ENCODE peak calls at places on chromosome 12, in five cellular contexts. F is astrocyte, R is fibroblast of the aortic adventitia, C is thoracic aorta, E is OCI-LY7. V is an unnamed sample.

GRCh38 chr12:94458882-94459772 is 540 bp downstream of the CEP83 start:
- DNase-seq in R (peak), F (peak), E (peak), C (no peak), V (peak)

GRCh38 chr12:25266522-25266921 is 15.8 kb upstream of the KRAS start:
- DNase-seq in C (no peak), R (peak), F (peak), E (no peak), V (no peak)

GRCh38 chr12:90622431-90622830 is 332.5 kb downstream of the CCER1 start:
- DNase-seq in F (peak), C (no peak), R (peak), E (no peak), V (peak)

GRCh38 chr12:7905071-7905470 is 30.9 kb downstream of the SLC2A3 start:
- DNase-seq in R (peak), C (no peak), F (no peak), E (no peak), V (peak)

GRCh38 chr12:12562016-12562483 is 613 bp downstream of the DUSP16 start:
- DNase-seq in F (no peak), E (peak), C (no peak), R (peak), V (no peak)

GRCh38 chr12:120538281-120539156 is 4.4 kb downstream of the RNF10 start:
- DNase-seq in E (no peak), R (peak), F (peak), C (peak), V (peak)

GRCh38 chr12:80000831-80001230 is 65.9 kb upstream of the PPP1R12A start:
- DNase-seq in C (no peak), F (no peak), E (no peak), R (no peak), V (no peak)

GRCh38 chr12:14643247-14643646 is 53.2 kb downstream of the GUCY2C start:
- DNase-seq in R (no peak), C (no peak), E (peak), F (no peak), V (no peak)

GRCh38 chr12:121793501-121793835 is at the start of gene RHOF:
- DNase-seq in R (no peak), C (no peak), E (peak), F (no peak), V (no peak)

GRCh38 chr12:76266797-76267196 is 81.4 kb downstream of the BBS10 start:
- DNase-seq in E (no peak), F (peak), C (no peak), R (peak), V (peak)

GRCh38 chr12:9742665-9743064 is 9.8 kb upstream of the CLECL1 start:
- DNase-seq in C (no peak), F (no peak), E (no peak), R (no peak), V (no peak)

GRCh38 chr12:89067436-89067835 is 284.9 kb downstream of the DUSP6 start:
- DNase-seq in F (peak), E (no peak), C (no peak), R (peak), V (peak)

GRCh38 chr12:116012757-116013156 is 264.7 kb downstream of the MED13L start:
- DNase-seq in R (no peak), E (no peak), F (no peak), C (no peak), V (no peak)

GRCh38 chr12:78555802-78556201 is 308.8 kb upstream of the SYT1 start:
- DNase-seq in R (peak), E (no peak), C (no peak), F (peak), V (no peak)

GRCh38 chr12:110780448-110780847 is 37.8 kb upstream of the PPP1CC start:
- DNase-seq in F (no peak), C (no peak), E (peak), R (no peak), V (no peak)

GRCh38 chr12:31922341-31923062 is 36.7 kb upstream of the RESF1 start:
- DNase-seq in R (peak), E (peak), F (peak), C (no peak), V (peak)

GRCh38 chr12:111363578-111363977 is 5.3 kb downstream of the PHETA1 start:
- DNase-seq in E (no peak), R (peak), C (no peak), F (peak), V (no peak)

GRCh38 chr12:3336606-3337311 is 154.2 kb upstream of the PRMT8 start:
- DNase-seq in E (no peak), F (peak), R (peak), C (no peak), V (no peak)

GRCh38 chr12:56979628-56980027 is 22.2 kb upstream of the RDH16 start:
- DNase-seq in E (no peak), C (no peak), R (no peak), F (no peak), V (no peak)

GRCh38 chr12:65885312-65885711 is 61.0 kb downstream of the HMGA2 start:
- DNase-seq in F (no peak), R (peak), C (no peak), E (no peak), V (peak)

GRCh38 chr12:122871851-122872785 is 23.8 kb downstream of the VPS37B start:
- DNase-seq in E (peak), F (peak), C (no peak), R (peak), V (peak)

GRCh38 chr12:107558141-107558815 is 127.3 kb upstream of the PWP1 start:
- DNase-seq in F (no peak), R (no peak), E (no peak), C (no peak), V (no peak)

GRCh38 chr12:17661250-17661649 is 428.7 kb downstream of the RERGL start:
- DNase-seq in E (no peak), F (no peak), C (no peak), R (no peak), V (no peak)

GRCh38 chr12:93514853-93515252 is 47.5 kb downstream of the MRPL42 start:
- DNase-seq in R (peak), E (no peak), C (no peak), F (peak), V (peak)

DNA sequence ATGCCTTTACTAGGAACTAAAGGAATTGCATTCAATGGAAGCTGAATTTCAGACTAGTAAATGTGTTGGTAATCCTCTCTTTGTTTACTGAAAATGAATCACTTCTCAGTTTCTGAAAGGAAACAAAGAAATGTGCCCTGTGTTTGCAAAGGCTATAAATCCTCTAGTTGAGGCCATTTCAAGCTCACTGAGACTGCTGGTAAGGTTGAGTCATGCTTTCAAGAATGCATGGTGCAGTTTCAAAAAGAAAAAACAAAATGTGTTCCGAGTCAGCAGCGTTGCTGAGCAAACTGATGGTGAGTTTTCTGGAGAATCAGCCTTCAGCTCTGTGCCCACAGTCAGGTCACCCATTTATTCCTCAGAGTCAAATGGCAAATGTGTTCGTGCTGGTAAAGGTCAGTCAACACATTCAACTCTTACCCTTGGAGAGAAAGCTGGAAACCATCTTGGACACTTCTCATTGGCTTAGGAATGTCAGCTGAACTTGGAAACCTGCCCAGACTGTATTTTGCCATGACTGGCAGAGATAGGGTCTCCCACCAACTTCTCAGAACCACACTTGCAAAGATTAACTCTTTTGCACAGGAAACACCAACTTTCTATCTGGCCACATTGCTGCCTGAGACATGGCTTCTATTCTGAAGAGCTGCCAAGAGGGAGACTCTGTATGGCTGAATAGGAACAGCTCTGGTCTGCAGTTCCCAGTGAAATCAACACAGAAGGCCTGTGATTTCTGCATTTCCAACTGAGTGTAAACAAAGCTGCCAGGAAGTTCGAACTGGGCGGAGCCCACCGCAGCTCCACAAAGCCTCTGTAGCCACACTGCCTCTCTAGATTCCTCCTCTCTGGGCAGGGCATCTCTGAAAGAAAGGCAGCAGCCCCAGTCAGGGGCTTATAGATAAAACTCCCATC is 484.4 kb downstream of the ATP23 start:
- DNase-seq in E (no peak), R (peak), C (no peak), F (peak), V (peak)
- H3K4me3 ChIP-seq in E (no peak), R (peak), C (peak), F (peak), V (no peak)

GRCh38 chr12:53497461-53497860 is 1.8 kb downstream of the MAP3K12 start:
- DNase-seq in C (no peak), E (no peak), R (no peak), F (no peak), V (no peak)

GRCh38 chr12:53500776-53501614 is at the start of gene TARBP2:
- DNase-seq in E (peak), F (peak), R (peak), C (peak), V (peak)

GRCh38 chr12:53498235-53498630 is 1.0 kb downstream of the MAP3K12 start:
- DNase-seq in E (no peak), F (no peak), R (no peak), C (no peak), V (no peak)

GRCh38 chr12:53500119-53500775 is 836 bp upstream of the TARBP2 start:
- DNase-seq in R (peak), C (peak), E (no peak), F (peak), V (peak)

GRCh38 chr12:53499261-53500118 is at the start of gene MAP3K12:
- DNase-seq in C (no peak), F (peak), R (peak), E (peak), V (peak)
- TF ChIP-seq CTCF in C (peak), F (no peak), R (no peak), E (peak), V (no peak)

DNA sequence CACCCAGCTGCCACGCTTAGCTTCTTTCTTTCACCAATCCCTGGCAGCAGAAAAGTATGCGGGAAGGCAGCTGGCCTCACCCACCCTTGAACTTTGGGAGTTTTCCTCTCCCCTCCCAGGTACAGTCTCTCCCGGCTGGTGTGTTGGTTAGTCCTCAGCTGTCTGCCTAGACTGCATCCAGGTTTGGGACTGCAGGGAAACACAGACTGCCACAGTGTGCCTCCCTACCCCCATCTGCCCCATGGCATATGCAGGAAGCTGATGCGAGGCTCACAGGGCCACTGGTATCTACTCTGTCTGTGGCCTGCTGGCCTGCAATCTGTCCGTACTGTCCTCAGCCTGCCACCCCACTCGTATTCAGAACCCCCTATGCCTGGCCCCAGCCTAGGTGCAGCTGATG is 2.1 kb downstream of the CD9 start:
- DNase-seq in F (no peak), E (no peak), R (no peak), C (no peak), V (no peak)
- H3K4me3 ChIP-seq in F (no peak), E (no peak), R (peak), C (peak), V (no peak)

DNA sequence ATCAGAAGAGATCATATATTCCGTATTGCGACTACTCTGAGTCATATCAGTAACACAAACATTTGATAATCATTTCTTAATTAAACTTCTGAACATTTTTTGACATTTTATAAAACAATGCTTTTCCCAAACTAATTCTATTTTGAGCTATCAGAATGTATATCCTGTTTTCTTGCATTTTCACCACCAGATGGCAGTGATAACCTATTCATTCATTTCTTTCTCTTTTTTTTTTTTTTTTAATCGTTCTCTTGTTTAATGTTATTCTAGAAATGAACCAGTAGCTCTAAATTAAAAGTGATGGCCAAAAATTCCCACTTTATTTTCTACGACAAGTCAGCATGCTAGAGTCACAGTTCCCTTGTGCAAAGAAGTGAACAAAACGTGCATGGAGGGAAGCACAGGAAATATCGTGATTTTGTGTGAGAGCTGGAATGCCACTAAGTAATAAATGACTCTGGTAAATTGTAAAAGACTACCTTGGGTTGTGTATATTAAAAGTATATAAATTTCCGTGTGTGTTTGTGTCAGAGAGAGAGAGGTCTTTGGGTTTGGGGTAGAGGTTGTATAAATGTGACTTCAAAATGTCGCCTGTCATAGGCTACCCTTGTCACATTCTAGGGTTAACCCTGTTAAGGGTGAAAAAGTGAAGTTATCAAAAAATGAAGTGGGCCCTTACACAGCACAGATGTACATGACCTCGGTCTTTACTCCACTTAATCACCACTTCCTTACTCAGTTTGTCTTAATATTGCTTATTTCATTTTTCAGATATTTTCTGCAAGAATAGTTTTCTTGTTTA is 40.4 kb upstream of the LDHB start:
- DNase-seq in E (peak), C (no peak), R (peak), F (peak), V (peak)
- TF ChIP-seq CTCF in E (peak), C (peak), R (peak), F (peak), V (peak)

DNA sequence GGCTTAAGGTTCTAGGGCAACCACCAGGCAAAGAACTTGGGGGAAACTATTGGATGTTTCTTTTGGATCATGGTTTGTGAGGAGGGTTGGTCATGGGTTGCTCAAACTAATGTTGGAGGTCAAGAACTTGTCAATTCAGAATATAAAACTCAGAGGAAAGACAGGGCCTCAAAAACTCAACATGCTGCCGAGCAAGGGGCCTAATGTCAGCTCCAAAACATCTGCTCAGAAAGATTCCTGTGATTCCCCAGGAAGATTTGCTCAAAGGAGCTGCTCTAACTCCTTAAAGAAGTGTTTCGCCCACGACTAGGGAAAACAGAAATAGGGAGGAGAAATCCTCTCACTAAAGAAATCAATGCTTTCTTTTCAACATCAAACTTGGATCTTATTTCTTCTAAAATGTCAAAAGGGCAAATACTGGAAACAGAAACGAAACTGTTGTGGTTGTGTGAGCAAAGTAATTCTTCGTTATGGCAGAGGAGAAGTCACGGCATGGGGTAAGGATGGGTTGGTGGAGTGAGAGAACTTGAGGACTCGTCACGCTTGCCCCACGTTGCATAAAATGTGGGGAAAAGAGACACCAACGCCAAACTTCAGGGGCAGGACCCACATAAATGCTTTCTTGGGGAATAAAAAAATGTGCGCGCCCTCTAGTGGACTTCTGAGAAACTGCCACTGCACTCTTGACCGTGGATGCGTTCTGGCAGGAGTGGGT is 3.8 kb upstream of the IGF1 start:
- DNase-seq in C (no peak), R (peak), E (peak), F (peak), V (peak)
- H3K4me3 ChIP-seq in C (peak), R (peak), E (no peak), F (peak), V (no peak)

DNA sequence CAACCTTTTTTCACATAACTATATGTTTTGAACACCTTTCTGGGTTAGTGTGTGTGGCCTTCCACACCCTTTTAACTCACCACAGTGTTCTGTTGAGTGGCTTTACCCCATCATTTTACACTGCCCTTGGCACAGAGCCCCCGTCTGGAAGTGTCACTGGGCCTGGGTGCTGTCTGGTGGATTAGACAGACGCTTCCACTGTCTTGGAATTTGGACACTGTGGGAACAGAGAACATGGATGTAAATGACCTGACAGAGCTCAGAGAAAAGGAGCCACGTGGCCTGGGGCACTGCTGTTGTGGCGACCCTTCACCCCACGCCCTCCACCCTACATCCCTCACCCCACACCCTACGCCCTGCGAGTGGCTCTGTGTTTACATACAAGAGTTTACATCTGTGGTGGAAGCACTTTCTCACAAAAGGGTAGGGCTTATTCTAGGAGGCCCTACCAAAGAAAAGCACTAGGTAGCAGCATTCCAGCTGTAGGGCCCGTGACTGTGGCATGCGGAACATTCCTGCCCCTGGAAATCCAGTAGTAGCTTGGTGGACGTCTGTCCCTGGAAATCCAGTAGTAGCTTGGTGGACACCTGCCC is 47.6 kb downstream of the B4GALNT3 start:
- DNase-seq in E (no peak), R (no peak), F (no peak), C (no peak), V (no peak)
- TF ChIP-seq CTCF in E (no peak), R (no peak), F (no peak), C (no peak), V (no peak)